ENCODE peak calls at places on chromosomes 3 and 15, in four cellular contexts. One of them, this sample, is unnamed.

GRCh38 chr15:25175789-25176615 is 221.2 kb downstream of the SNRPN start:
- DNase-seq in HTR-8/SVneo: no peak
- DNase-seq in heart right ventricle: no peak
- DNase-seq in HFFc6: no peak
- DNase-seq in this sample: no peak

GRCh38 chr3:172666181-172666872 is 44.5 kb downstream of the NCEH1 start:
- DNase-seq in HTR-8/SVneo: no peak
- DNase-seq in heart right ventricle: no peak
- DNase-seq in HFFc6: no peak
- DNase-seq in this sample: peak

GRCh38 chr15:66834863-66835557 is 133.0 kb downstream of the SMAD6 start:
- DNase-seq in HTR-8/SVneo: no peak
- DNase-seq in heart right ventricle: no peak
- DNase-seq in HFFc6: no peak
- DNase-seq in this sample: no peak

GRCh38 chr15:62323353-62323752 is 158.3 kb upstream of the C2CD4B start:
- DNase-seq in HTR-8/SVneo: no peak
- DNase-seq in heart right ventricle: no peak
- DNase-seq in HFFc6: no peak
- DNase-seq in this sample: no peak

GRCh38 chr3:190064112-190064511 is 56.6 kb downstream of the P3H2 start:
- DNase-seq in HTR-8/SVneo: no peak
- DNase-seq in heart right ventricle: no peak
- DNase-seq in HFFc6: peak
- DNase-seq in this sample: no peak

GRCh38 chr3:154701055-154701454 is 271.1 kb upstream of the GPR149 start:
- DNase-seq in HTR-8/SVneo: no peak
- DNase-seq in heart right ventricle: no peak
- DNase-seq in HFFc6: no peak
- DNase-seq in this sample: no peak

GRCh38 chr3:135927170-135927569 is 38.4 kb upstream of the PPP2R3A start:
- DNase-seq in HTR-8/SVneo: peak
- DNase-seq in heart right ventricle: no peak
- DNase-seq in HFFc6: peak
- DNase-seq in this sample: peak

GRCh38 chr3:52719618-52720017 is 13.7 kb downstream of the SPCS1 start:
- DNase-seq in HTR-8/SVneo: no peak
- DNase-seq in heart right ventricle: no peak
- DNase-seq in HFFc6: no peak
- DNase-seq in this sample: no peak

GRCh38 chr3:143329567-143330164 is 210.1 kb downstream of the CHST2 start:
- DNase-seq in HTR-8/SVneo: no peak
- DNase-seq in heart right ventricle: no peak
- DNase-seq in HFFc6: no peak
- DNase-seq in this sample: peak

GRCh38 chr15:27059610-27060202 is 88.7 kb downstream of the GABRG3 start:
- DNase-seq in HTR-8/SVneo: no peak
- DNase-seq in heart right ventricle: no peak
- DNase-seq in HFFc6: peak
- DNase-seq in this sample: peak

GRCh38 chr3:13771496-13771895 is 108.4 kb downstream of the WNT7A start:
- DNase-seq in HTR-8/SVneo: no peak
- DNase-seq in heart right ventricle: no peak
- DNase-seq in HFFc6: no peak
- DNase-seq in this sample: no peak

GRCh38 chr15:94584833-94585244 is 353.5 kb downstream of the MCTP2 start:
- DNase-seq in HTR-8/SVneo: no peak
- DNase-seq in heart right ventricle: no peak
- DNase-seq in HFFc6: no peak
- DNase-seq in this sample: no peak

GRCh38 chr15:98785796-98786581 is 137.7 kb downstream of the IGF1R start:
- DNase-seq in HTR-8/SVneo: no peak
- DNase-seq in heart right ventricle: no peak
- DNase-seq in HFFc6: no peak
- DNase-seq in this sample: no peak

GRCh38 chr3:127848131-127849129 is 26.1 kb upstream of the MGLL start:
- DNase-seq in HTR-8/SVneo: no peak
- DNase-seq in heart right ventricle: no peak
- DNase-seq in HFFc6: peak
- DNase-seq in this sample: no peak

GRCh38 chr15:41955807-41956525 is 16.4 kb downstream of the EHD4 start:
- DNase-seq in HTR-8/SVneo: no peak
- DNase-seq in heart right ventricle: no peak
- DNase-seq in HFFc6: no peak
- DNase-seq in this sample: no peak

GRCh38 chr3:50850639-50851511 is 176.1 kb downstream of the DOCK3 start:
- DNase-seq in HTR-8/SVneo: no peak
- DNase-seq in heart right ventricle: no peak
- DNase-seq in HFFc6: no peak
- DNase-seq in this sample: no peak

GRCh38 chr15:27564656-27565055 is 534.5 kb downstream of the OCA2 start:
- DNase-seq in HTR-8/SVneo: no peak
- DNase-seq in heart right ventricle: no peak
- DNase-seq in HFFc6: no peak
- DNase-seq in this sample: no peak

GRCh38 chr15:70348581-70349344 is 251.0 kb upstream of the TLE3 start:
- DNase-seq in HTR-8/SVneo: no peak
- DNase-seq in heart right ventricle: no peak
- DNase-seq in HFFc6: no peak
- DNase-seq in this sample: peak

GRCh38 chr3:136979204-136979603 is 21.4 kb downstream of the IL20RB start:
- DNase-seq in HTR-8/SVneo: no peak
- DNase-seq in heart right ventricle: no peak
- DNase-seq in HFFc6: no peak
- DNase-seq in this sample: no peak

GRCh38 chr3:44924102-44925084 is 50.0 kb downstream of the TGM4 start:
- DNase-seq in HTR-8/SVneo: no peak
- DNase-seq in heart right ventricle: no peak
- DNase-seq in HFFc6: peak
- DNase-seq in this sample: peak

GRCh38 chr15:40438712-40439111 is 2.0 kb upstream of the BAHD1 start:
- DNase-seq in HTR-8/SVneo: no peak
- DNase-seq in heart right ventricle: peak
- DNase-seq in HFFc6: no peak
- DNase-seq in this sample: no peak